ENCODE peak calls at places on chromosomes 16 and 17, in eight cellular contexts. One of them, this sample, is unnamed.

GRCh38 chr16:11395008-11395948 is 50.0 kb downstream of the RMI2 start:
- DNase-seq in vagina: no peak
- DNase-seq in stomach: no peak
- DNase-seq in suprapubic skin: peak
- DNase-seq in GM12878: no peak
- DNase-seq in HCT116: no peak
- DNase-seq in SK-N-MC: no peak
- DNase-seq in spleen: peak
- DNase-seq in this sample: no peak

GRCh38 chr16:74623214-74623842 is 16.4 kb upstream of the GLG1 start:
- DNase-seq in vagina: no peak
- DNase-seq in stomach: peak
- DNase-seq in suprapubic skin: no peak
- DNase-seq in GM12878: no peak
- DNase-seq in HCT116: no peak
- DNase-seq in SK-N-MC: no peak
- DNase-seq in spleen: no peak
- DNase-seq in this sample: no peak

GRCh38 chr16:50260206-50261159 is 5.9 kb upstream of the ADCY7 start:
- DNase-seq in vagina: no peak
- DNase-seq in stomach: no peak
- DNase-seq in suprapubic skin: no peak
- DNase-seq in GM12878: no peak
- DNase-seq in HCT116: no peak
- DNase-seq in SK-N-MC: no peak
- DNase-seq in spleen: peak
- DNase-seq in this sample: no peak

GRCh38 chr16:79839851-79840321 is 239.3 kb upstream of the MAF start:
- DNase-seq in vagina: no peak
- DNase-seq in stomach: no peak
- DNase-seq in suprapubic skin: no peak
- DNase-seq in GM12878: no peak
- DNase-seq in HCT116: no peak
- DNase-seq in SK-N-MC: no peak
- DNase-seq in spleen: no peak
- DNase-seq in this sample: no peak

GRCh38 chr17:61809816-61810392 is 53.4 kb downstream of the BRIP1 start:
- DNase-seq in vagina: no peak
- DNase-seq in stomach: no peak
- DNase-seq in suprapubic skin: no peak
- DNase-seq in GM12878: no peak
- DNase-seq in HCT116: no peak
- DNase-seq in SK-N-MC: peak
- DNase-seq in spleen: no peak
- DNase-seq in this sample: no peak

GRCh38 chr17:81537856-81538555 is 9.8 kb downstream of the FSCN2 start:
- DNase-seq in vagina: no peak
- DNase-seq in stomach: no peak
- DNase-seq in suprapubic skin: no peak
- DNase-seq in GM12878: no peak
- DNase-seq in HCT116: no peak
- DNase-seq in SK-N-MC: no peak
- DNase-seq in spleen: no peak
- DNase-seq in this sample: no peak

GRCh38 chr17:17883801-17884200 is 47.0 kb upstream of the SREBF1 start:
- DNase-seq in vagina: no peak
- DNase-seq in stomach: no peak
- DNase-seq in suprapubic skin: no peak
- DNase-seq in GM12878: no peak
- DNase-seq in HCT116: no peak
- DNase-seq in SK-N-MC: no peak
- DNase-seq in spleen: no peak
- DNase-seq in this sample: no peak

GRCh38 chr17:54967621-54968258 is 714 bp downstream of the COX11 start:
- DNase-seq in vagina: no peak
- DNase-seq in stomach: no peak
- DNase-seq in suprapubic skin: no peak
- DNase-seq in GM12878: no peak
- DNase-seq in HCT116: peak
- DNase-seq in SK-N-MC: no peak
- DNase-seq in spleen: no peak
- DNase-seq in this sample: peak

GRCh38 chr17:35051183-35051578 is 12.3 kb downstream of the RFFL start:
- DNase-seq in vagina: no peak
- DNase-seq in stomach: no peak
- DNase-seq in suprapubic skin: no peak
- DNase-seq in GM12878: no peak
- DNase-seq in HCT116: no peak
- DNase-seq in SK-N-MC: no peak
- DNase-seq in spleen: no peak
- DNase-seq in this sample: peak

GRCh38 chr17:20225162-20226115 is 216.3 kb downstream of the SPECC1 start:
- DNase-seq in vagina: no peak
- DNase-seq in stomach: no peak
- DNase-seq in suprapubic skin: no peak
- DNase-seq in GM12878: no peak
- DNase-seq in HCT116: no peak
- DNase-seq in SK-N-MC: no peak
- DNase-seq in spleen: no peak
- DNase-seq in this sample: no peak

GRCh38 chr17:28406478-28406824 is 439 bp upstream of the SLC46A1 start:
- DNase-seq in vagina: no peak
- DNase-seq in stomach: no peak
- DNase-seq in suprapubic skin: no peak
- DNase-seq in GM12878: no peak
- DNase-seq in HCT116: no peak
- DNase-seq in SK-N-MC: no peak
- DNase-seq in spleen: no peak
- DNase-seq in this sample: no peak
- TF ChIP-seq POLR2AphosphoS5 in vagina: no peak
- TF ChIP-seq POLR2AphosphoS5 in stomach: no peak
- TF ChIP-seq POLR2AphosphoS5 in suprapubic skin: no peak
- TF ChIP-seq POLR2AphosphoS5 in GM12878: no peak
- TF ChIP-seq POLR2AphosphoS5 in HCT116: no peak
- TF ChIP-seq POLR2AphosphoS5 in SK-N-MC: no peak
- TF ChIP-seq POLR2AphosphoS5 in spleen: no peak
- TF ChIP-seq POLR2AphosphoS5 in this sample: no peak

GRCh38 chr16:12578001-12578400 is 225.7 kb downstream of the CPPED1 start:
- DNase-seq in vagina: no peak
- DNase-seq in stomach: no peak
- DNase-seq in suprapubic skin: peak
- DNase-seq in GM12878: no peak
- DNase-seq in HCT116: no peak
- DNase-seq in SK-N-MC: no peak
- DNase-seq in spleen: peak
- DNase-seq in this sample: no peak
- TF ChIP-seq POLR2AphosphoS5 in vagina: no peak
- TF ChIP-seq POLR2AphosphoS5 in stomach: no peak
- TF ChIP-seq POLR2AphosphoS5 in suprapubic skin: no peak
- TF ChIP-seq POLR2AphosphoS5 in GM12878: no peak
- TF ChIP-seq POLR2AphosphoS5 in HCT116: no peak
- TF ChIP-seq POLR2AphosphoS5 in SK-N-MC: no peak
- TF ChIP-seq POLR2AphosphoS5 in spleen: no peak
- TF ChIP-seq POLR2AphosphoS5 in this sample: no peak

GRCh38 chr17:77809814-77810213 is 148.7 kb upstream of the TNRC6C start:
- DNase-seq in vagina: no peak
- DNase-seq in stomach: no peak
- DNase-seq in suprapubic skin: no peak
- DNase-seq in GM12878: no peak
- DNase-seq in HCT116: no peak
- DNase-seq in SK-N-MC: no peak
- DNase-seq in spleen: no peak
- DNase-seq in this sample: no peak

GRCh38 chr17:77808663-77809425 is 149.7 kb upstream of the TNRC6C start:
- DNase-seq in vagina: no peak
- DNase-seq in stomach: no peak
- DNase-seq in suprapubic skin: no peak
- DNase-seq in GM12878: no peak
- DNase-seq in HCT116: no peak
- DNase-seq in SK-N-MC: no peak
- DNase-seq in spleen: peak
- DNase-seq in this sample: no peak

GRCh38 chr17:77807746-77808441 is 150.6 kb upstream of the TNRC6C start:
- DNase-seq in vagina: no peak
- DNase-seq in stomach: no peak
- DNase-seq in suprapubic skin: no peak
- DNase-seq in GM12878: no peak
- DNase-seq in HCT116: no peak
- DNase-seq in SK-N-MC: no peak
- DNase-seq in spleen: no peak
- DNase-seq in this sample: no peak

GRCh38 chr17:77804796-77805426 is 153.6 kb upstream of the TNRC6C start:
- DNase-seq in vagina: no peak
- DNase-seq in stomach: no peak
- DNase-seq in suprapubic skin: no peak
- DNase-seq in GM12878: no peak
- DNase-seq in HCT116: no peak
- DNase-seq in SK-N-MC: no peak
- DNase-seq in spleen: no peak
- DNase-seq in this sample: no peak

DNA sequence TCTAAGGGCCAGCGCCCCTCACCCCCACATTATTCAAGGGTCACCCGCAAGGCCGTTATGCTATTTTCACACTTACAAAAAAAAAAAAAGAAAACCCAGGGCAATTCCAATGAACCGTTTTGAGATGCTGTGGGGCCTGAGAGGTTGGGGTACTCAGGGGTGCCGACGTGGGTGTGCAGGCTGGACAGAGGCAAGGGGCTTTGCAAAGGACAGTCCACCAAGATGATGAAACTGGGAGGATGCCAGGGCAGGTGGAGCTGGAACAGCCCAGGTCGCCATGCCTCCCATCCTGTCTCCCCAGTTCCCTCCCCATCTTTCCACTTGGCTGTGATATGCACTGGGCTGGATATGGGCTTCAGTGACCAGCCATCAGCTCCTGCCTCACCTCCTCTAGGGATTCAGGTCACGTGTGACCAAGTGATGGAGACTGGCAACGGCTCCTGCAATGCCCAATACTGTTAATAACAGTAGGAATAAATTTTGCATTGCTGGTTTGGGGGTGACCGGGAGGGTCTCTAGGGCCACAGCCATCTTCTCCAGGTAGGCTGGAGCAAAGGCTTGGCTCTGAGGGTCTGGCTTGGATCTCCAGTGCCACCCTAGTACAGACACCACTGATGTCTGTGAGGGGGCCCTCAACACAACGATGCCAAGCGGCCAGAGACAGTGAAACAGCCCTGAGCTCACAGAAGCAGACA is 151.3 kb upstream of the TNRC6C start:
- DNase-seq in vagina: no peak
- DNase-seq in stomach: no peak
- DNase-seq in suprapubic skin: no peak
- DNase-seq in GM12878: no peak
- DNase-seq in HCT116: no peak
- DNase-seq in SK-N-MC: no peak
- DNase-seq in spleen: no peak
- DNase-seq in this sample: no peak
- TF ChIP-seq POLR2AphosphoS5 in vagina: no peak
- TF ChIP-seq POLR2AphosphoS5 in stomach: no peak
- TF ChIP-seq POLR2AphosphoS5 in suprapubic skin: no peak
- TF ChIP-seq POLR2AphosphoS5 in GM12878: no peak
- TF ChIP-seq POLR2AphosphoS5 in HCT116: no peak
- TF ChIP-seq POLR2AphosphoS5 in SK-N-MC: no peak
- TF ChIP-seq POLR2AphosphoS5 in spleen: no peak
- TF ChIP-seq POLR2AphosphoS5 in this sample: no peak

GRCh38 chr16:85204242-85205010 is 92.2 kb upstream of the CIBAR2 start:
- DNase-seq in vagina: no peak
- DNase-seq in stomach: no peak
- DNase-seq in suprapubic skin: no peak
- DNase-seq in GM12878: no peak
- DNase-seq in HCT116: no peak
- DNase-seq in SK-N-MC: no peak
- DNase-seq in spleen: no peak
- DNase-seq in this sample: no peak
- TF ChIP-seq POLR2AphosphoS5 in vagina: no peak
- TF ChIP-seq POLR2AphosphoS5 in stomach: no peak
- TF ChIP-seq POLR2AphosphoS5 in suprapubic skin: no peak
- TF ChIP-seq POLR2AphosphoS5 in GM12878: no peak
- TF ChIP-seq POLR2AphosphoS5 in HCT116: no peak
- TF ChIP-seq POLR2AphosphoS5 in SK-N-MC: no peak
- TF ChIP-seq POLR2AphosphoS5 in spleen: no peak
- TF ChIP-seq POLR2AphosphoS5 in this sample: no peak

GRCh38 chr16:89273741-89274472 is 56.4 kb downstream of the ZNF778 start:
- DNase-seq in vagina: no peak
- DNase-seq in stomach: no peak
- DNase-seq in suprapubic skin: no peak
- DNase-seq in GM12878: no peak
- DNase-seq in HCT116: no peak
- DNase-seq in SK-N-MC: no peak
- DNase-seq in spleen: no peak
- DNase-seq in this sample: no peak
- TF ChIP-seq POLR2AphosphoS5 in vagina: no peak
- TF ChIP-seq POLR2AphosphoS5 in stomach: no peak
- TF ChIP-seq POLR2AphosphoS5 in suprapubic skin: no peak
- TF ChIP-seq POLR2AphosphoS5 in GM12878: peak
- TF ChIP-seq POLR2AphosphoS5 in HCT116: no peak
- TF ChIP-seq POLR2AphosphoS5 in SK-N-MC: no peak
- TF ChIP-seq POLR2AphosphoS5 in spleen: no peak
- TF ChIP-seq POLR2AphosphoS5 in this sample: no peak

This sample was measured in transverse colon.